ENCODE peak calls at places on chromosomes 6 and 20, in eight cellular contexts. H is tibial nerve, E is heart left ventricle, B is endodermal cell, F is GM10248, W is AG09319, S is mammary epithelial cell, J is BE2C. P is an unnamed sample.

GRCh38 chr20:40706977-40707582 is 18.0 kb upstream of the MAFB start:
- DNase-seq in H (no peak), E (no peak), B (peak), F (no peak), W (no peak), S (no peak), J (no peak), P (no peak)

GRCh38 chr6:26342106-26342999 is 22.6 kb upstream of the BTN3A2 start:
- DNase-seq in H (no peak), E (no peak), B (peak), F (no peak), W (no peak), S (no peak), J (no peak), P (no peak)

GRCh38 chr6:69416739-69417138 is 380.1 kb downstream of the LMBRD1 start:
- DNase-seq in H (no peak), E (no peak), B (no peak), F (no peak), W (no peak), S (no peak), J (no peak), P (no peak)

GRCh38 chr6:4412488-4412887 is 277.1 kb upstream of the ECI2 start:
- DNase-seq in H (no peak), E (no peak), B (no peak), F (no peak), W (no peak), S (no peak), J (no peak), P (no peak)

GRCh38 chr20:20395856-20396600 is 28.1 kb downstream of the INSM1 start:
- DNase-seq in H (no peak), E (no peak), B (no peak), F (no peak), W (no peak), S (no peak), J (no peak), P (no peak)

GRCh38 chr6:108546079-108547049 is 14.4 kb upstream of the FOXO3 start:
- DNase-seq in H (no peak), E (no peak), B (no peak), F (no peak), W (no peak), S (no peak), J (no peak), P (no peak)

GRCh38 chr6:139600919-139601470 is 226.5 kb upstream of the CITED2 start:
- DNase-seq in H (no peak), E (no peak), B (no peak), F (peak), W (no peak), S (no peak), J (no peak), P (no peak)

GRCh38 chr20:53866787-53867740 is 203.3 kb downstream of the BCAS1 start:
- DNase-seq in H (no peak), E (no peak), B (no peak), F (no peak), W (no peak), S (no peak), J (no peak), P (no peak)

GRCh38 chr6:104606361-104606760 is 253.4 kb downstream of the HACE1 start:
- DNase-seq in H (no peak), E (no peak), B (peak), F (no peak), W (no peak), S (no peak), J (no peak), P (no peak)

GRCh38 chr6:125866433-125866832 is 75.7 kb downstream of the NCOA7 start:
- DNase-seq in H (no peak), E (no peak), B (no peak), F (no peak), W (no peak), S (peak), J (no peak), P (no peak)
- TF ChIP-seq CTCF in H (no peak), E (no peak), B (no peak), F (no peak), W (no peak), S (no peak), J (no peak), P (no peak)

DNA sequence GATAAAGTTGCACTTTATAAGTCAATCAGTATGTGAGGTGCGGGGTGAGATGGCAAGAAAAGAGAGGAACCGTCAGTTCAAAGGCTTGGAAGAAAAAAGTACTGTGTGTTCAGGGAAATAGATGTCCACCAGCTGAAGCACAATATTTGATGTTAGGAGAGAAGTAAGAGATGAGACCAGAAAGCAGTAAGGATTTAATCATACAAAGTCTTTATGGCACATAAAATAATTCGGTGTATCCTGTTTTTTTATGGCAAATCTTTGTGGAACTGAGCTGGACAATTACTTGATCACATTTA is 197.2 kb downstream of the FAXC start:
- DNase-seq in H (no peak), E (no peak), B (no peak), F (no peak), W (no peak), S (no peak), J (no peak), P (no peak)
- TF ChIP-seq CTCF in H (no peak), E (no peak), B (no peak), F (no peak), W (no peak), S (no peak), J (no peak), P (no peak)

DNA sequence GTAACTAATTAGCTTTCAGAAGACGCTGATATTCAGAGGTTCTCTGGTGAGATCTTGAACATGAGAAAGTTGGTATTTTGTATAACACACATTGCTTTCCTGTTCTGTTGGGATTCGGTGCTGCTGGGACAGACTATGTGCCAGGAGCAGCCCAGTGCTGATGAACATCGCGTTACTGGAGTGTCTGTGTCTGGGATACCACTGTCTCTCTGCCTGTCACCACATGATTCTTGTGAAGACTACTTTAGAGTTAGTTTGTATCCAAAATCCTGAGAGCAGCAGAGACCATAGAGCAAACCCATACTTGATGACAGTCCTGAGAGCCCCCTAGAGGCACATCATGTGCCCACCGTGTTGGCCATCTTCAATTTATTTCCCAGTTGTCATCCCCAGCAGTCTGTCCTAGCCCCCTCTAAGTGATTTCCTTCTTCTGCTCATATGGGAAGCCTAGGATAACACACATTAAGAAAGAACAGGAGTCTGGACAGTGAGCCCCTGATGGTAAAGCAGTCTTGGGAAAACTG is 41.8 kb upstream of the TINAG start:
- DNase-seq in H (no peak), E (no peak), B (peak), F (no peak), W (no peak), S (no peak), J (no peak), P (no peak)
- TF ChIP-seq CTCF in H (no peak), E (no peak), B (peak), F (no peak), W (no peak), S (no peak), J (no peak), P (no peak)

DNA sequence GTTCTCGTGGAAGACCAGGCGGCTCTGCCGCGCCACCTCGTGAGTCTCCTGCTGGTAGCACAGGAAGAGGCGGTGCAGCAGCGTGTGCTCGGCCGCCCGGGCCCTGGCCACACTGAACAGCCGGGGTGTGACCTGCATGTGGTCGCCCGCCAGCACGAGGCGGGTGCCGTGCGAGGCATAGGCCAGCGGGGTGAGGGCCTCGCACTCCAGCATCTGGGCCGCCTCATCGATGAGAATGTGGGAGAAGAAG is 7.0 kb downstream of the HELZ2 start:
- DNase-seq in H (no peak), E (no peak), B (no peak), F (no peak), W (no peak), S (no peak), J (no peak), P (no peak)
- TF ChIP-seq CTCF in H (no peak), E (no peak), B (no peak), F (no peak), W (no peak), S (no peak), J (no peak), P (no peak)